ENCODE peak calls at places on chromosome 17, in seven cellular contexts. R, I, E, C, W, N and B are unnamed samples.

GRCh38 chr17:8124350-8125195 is 667 bp upstream of the HES7 start:
- DNase-seq in N (no peak), E (peak), C (peak), R (no peak), I (no peak), W (no peak), B (peak)

GRCh38 chr17:8057691-8058114 is 18.8 kb downstream of the ALOX15B start:
- DNase-seq in E (peak), C (peak), W (no peak), N (no peak), I (no peak), R (peak), B (peak)

GRCh38 chr17:79041041-79041570 is 17.1 kb downstream of the C1QTNF1 start:
- DNase-seq in R (no peak), I (no peak), E (no peak), N (no peak), W (no peak), C (no peak), B (no peak)

GRCh38 chr17:28857848-28858360 is 3.1 kb downstream of the ERAL1 start:
- DNase-seq in C (no peak), I (no peak), W (no peak), R (no peak), N (no peak), E (no peak), B (no peak)

GRCh38 chr17:82923366-82924113 is 83.7 kb upstream of the ZNF750 start:
- DNase-seq in N (no peak), W (no peak), E (no peak), I (no peak), C (peak), R (no peak), B (no peak)

GRCh38 chr17:8618825-8619224 is 11.7 kb downstream of the MYH10 start:
- DNase-seq in W (no peak), C (no peak), N (no peak), R (no peak), E (no peak), I (no peak), B (no peak)

GRCh38 chr17:8807070-8807550 is 7.9 kb upstream of the MFSD6L start:
- DNase-seq in R (no peak), W (no peak), N (no peak), E (no peak), C (no peak), I (no peak), B (no peak)

GRCh38 chr17:76048711-76049110 is 21.6 kb upstream of the EVPL start:
- DNase-seq in R (peak), W (no peak), C (no peak), N (no peak), E (no peak), I (no peak), B (no peak)

GRCh38 chr17:57259817-57260216 is 3.5 kb downstream of the MSI2 start:
- DNase-seq in N (no peak), W (no peak), C (peak), R (no peak), E (no peak), I (no peak), B (no peak)

GRCh38 chr17:43316522-43317142 is 82.2 kb upstream of the ARL4D start:
- DNase-seq in R (peak), I (no peak), W (no peak), E (no peak), N (no peak), C (no peak), B (no peak)

GRCh38 chr17:82743344-82744219 is 8.2 kb downstream of the FN3K start:
- DNase-seq in N (no peak), I (no peak), C (no peak), R (no peak), E (no peak), W (no peak), B (no peak)

GRCh38 chr17:80824549-80825470 is 166.8 kb upstream of the CHMP6 start:
- DNase-seq in I (no peak), W (no peak), N (no peak), R (no peak), E (no peak), C (no peak), B (no peak)

GRCh38 chr17:38654411-38655398 is 20.1 kb downstream of the EPOP start:
- DNase-seq in I (no peak), W (no peak), N (no peak), C (no peak), E (no peak), R (no peak), B (no peak)

GRCh38 chr17:2635675-2636074 is 42.2 kb downstream of the PAFAH1B1 start:
- DNase-seq in R (no peak), N (no peak), E (no peak), C (no peak), I (no peak), W (no peak), B (no peak)

GRCh38 chr17:63480826-63481487 is 4.1 kb downstream of the ACE start:
- DNase-seq in E (no peak), I (no peak), N (no peak), W (no peak), R (no peak), C (peak), B (no peak)

GRCh38 chr17:20938244-20938643 is 104.6 kb downstream of the USP22 start:
- DNase-seq in R (no peak), C (no peak), I (no peak), E (no peak), N (no peak), W (no peak), B (no peak)

GRCh38 chr17:880074-880870 is 98.1 kb downstream of the MRM3 start:
- DNase-seq in N (no peak), R (no peak), W (no peak), C (no peak), I (no peak), E (no peak), B (no peak)

GRCh38 chr17:77119668-77120301 is 21.0 kb upstream of the SEC14L1 start:
- DNase-seq in E (no peak), N (no peak), W (no peak), R (no peak), C (no peak), I (no peak), B (no peak)

GRCh38 chr17:69030145-69030544 is 30.6 kb downstream of the ABCA9 start:
- DNase-seq in C (no peak), N (no peak), I (no peak), W (no peak), R (no peak), E (peak), B (no peak)

GRCh38 chr17:4066210-4066609 is 76.6 kb downstream of the ZZEF1 start:
- DNase-seq in R (no peak), I (no peak), W (no peak), E (no peak), C (no peak), N (no peak), B (no peak)

GRCh38 chr17:72122668-72123495 is 2.1 kb downstream of the SOX9 start:
- DNase-seq in W (peak), N (peak), I (no peak), R (no peak), C (no peak), E (peak), B (peak)

GRCh38 chr17:82373731-82374625 is 2.4 kb downstream of the UTS2R start:
- DNase-seq in N (no peak), E (no peak), C (no peak), W (no peak), R (no peak), I (no peak), B (no peak)

GRCh38 chr17:45775576-45776011 is 8.5 kb upstream of the CRHR1 start:
- DNase-seq in E (no peak), N (no peak), C (peak), I (peak), R (no peak), W (peak), B (no peak)

GRCh38 chr17:49925916-49926315 is 43.1 kb upstream of the DLX4 start:
- DNase-seq in I (no peak), E (no peak), C (no peak), R (no peak), N (no peak), W (peak), B (no peak)

GRCh38 chr17:61862105-61862574 is 1.2 kb downstream of the BRIP1 start:
- DNase-seq in N (no peak), E (peak), I (no peak), R (no peak), W (no peak), C (no peak), B (no peak)

GRCh38 chr17:81189670-81190530 is 23.9 kb upstream of the AATK start:
- DNase-seq in E (no peak), N (no peak), W (no peak), I (no peak), R (no peak), C (no peak), B (no peak)

GRCh38 chr17:81329927-81330883 is 35.1 kb upstream of the SLC38A10 start:
- DNase-seq in C (no peak), E (no peak), R (no peak), I (no peak), W (no peak), N (no peak), B (no peak)

GRCh38 chr17:54536306-54536705 is 364.3 kb upstream of the TOM1L1 start:
- DNase-seq in E (no peak), R (no peak), N (no peak), C (no peak), W (no peak), I (no peak), B (no peak)

GRCh38 chr17:19727466-19728113 is 11.2 kb upstream of the SLC47A2 start:
- DNase-seq in I (no peak), C (peak), N (no peak), R (no peak), E (peak), W (no peak), B (no peak)

GRCh38 chr17:27376637-27377547 is 79.4 kb upstream of the KSR1 start:
- DNase-seq in E (peak), I (no peak), C (no peak), W (no peak), R (no peak), N (no peak), B (no peak)